ENCODE peak calls at places on chromosomes 1 and 21, in seven cellular contexts. One of them, this sample, is unnamed.

GRCh38 chr1:226568077-226568831 is 19.7 kb downstream of the STUM start:
- DNase-seq in WTC11: peak; percentile 46
- DNase-seq in Calu3: peak; percentile 34
- DNase-seq in transverse colon: no peak
- DNase-seq in activated B cell treated with CpG ODN at 0.5 μM for 24 hours: no peak
- DNase-seq in RWPE1: no peak
- DNase-seq in epithelial cell of esophagus: no peak
- DNase-seq in this sample: no peak

GRCh38 chr21:15935530-15935929 is 205.7 kb downstream of the USP25 start:
- DNase-seq in activated B cell treated with CpG ODN at 0.5 μM for 24 hours: no peak
- DNase-seq in transverse colon: no peak
- DNase-seq in RWPE1: no peak
- DNase-seq in WTC11: no peak
- DNase-seq in Calu3: no peak
- DNase-seq in epithelial cell of esophagus: peak; percentile 45
- DNase-seq in this sample: no peak

GRCh38 chr1:1748686-1749321 is 24.6 kb upstream of the CDK11A start:
- DNase-seq in Calu3: no peak
- DNase-seq in transverse colon: no peak
- DNase-seq in epithelial cell of esophagus: no peak
- DNase-seq in RWPE1: no peak
- DNase-seq in WTC11: peak; percentile 36
- DNase-seq in activated B cell treated with CpG ODN at 0.5 μM for 24 hours: no peak
- DNase-seq in this sample: no peak

GRCh38 chr1:19332832-19333231 is 20.7 kb downstream of the SLC66A1 start:
- DNase-seq in epithelial cell of esophagus: no peak
- DNase-seq in WTC11: no peak
- DNase-seq in Calu3: no peak
- DNase-seq in activated B cell treated with CpG ODN at 0.5 μM for 24 hours: no peak
- DNase-seq in RWPE1: no peak
- DNase-seq in transverse colon: no peak
- DNase-seq in this sample: no peak

GRCh38 chr1:40834968-40835545 is 27.1 kb downstream of the CITED4 start:
- DNase-seq in activated B cell treated with CpG ODN at 0.5 μM for 24 hours: no peak
- DNase-seq in RWPE1: no peak
- DNase-seq in transverse colon: no peak
- DNase-seq in Calu3: no peak
- DNase-seq in WTC11: no peak
- DNase-seq in epithelial cell of esophagus: peak; percentile 24
- DNase-seq in this sample: no peak

GRCh38 chr21:46157987-46158451 is 2.6 kb upstream of the FTCD start:
- DNase-seq in epithelial cell of esophagus: no peak
- DNase-seq in activated B cell treated with CpG ODN at 0.5 μM for 24 hours: no peak
- DNase-seq in RWPE1: no peak
- DNase-seq in Calu3: no peak
- DNase-seq in transverse colon: peak; percentile 4
- DNase-seq in WTC11: no peak
- DNase-seq in this sample: peak; percentile 18

GRCh38 chr1:94490556-94490955 is 51.0 kb downstream of the F3 start:
- DNase-seq in transverse colon: no peak
- DNase-seq in WTC11: no peak
- DNase-seq in Calu3: no peak
- DNase-seq in epithelial cell of esophagus: no peak
- DNase-seq in RWPE1: no peak
- DNase-seq in activated B cell treated with CpG ODN at 0.5 μM for 24 hours: no peak
- DNase-seq in this sample: no peak

GRCh38 chr1:205528887-205529825 is 24.7 kb downstream of the CDK18 start:
- DNase-seq in activated B cell treated with CpG ODN at 0.5 μM for 24 hours: peak; percentile 84
- DNase-seq in epithelial cell of esophagus: peak; percentile 63
- DNase-seq in WTC11: peak; percentile 94
- DNase-seq in Calu3: peak; percentile 95
- DNase-seq in transverse colon: peak; percentile 85
- DNase-seq in RWPE1: peak; percentile 89
- DNase-seq in this sample: peak; percentile 79

GRCh38 chr1:54537611-54538010 is 10.4 kb upstream of the ACOT11 start:
- DNase-seq in Calu3: no peak
- DNase-seq in epithelial cell of esophagus: no peak
- DNase-seq in transverse colon: no peak
- DNase-seq in RWPE1: no peak
- DNase-seq in activated B cell treated with CpG ODN at 0.5 μM for 24 hours: no peak
- DNase-seq in WTC11: no peak
- DNase-seq in this sample: no peak

GRCh38 chr1:171188388-171189266 is 3.5 kb downstream of the FMO2 start:
- DNase-seq in transverse colon: peak; percentile 18
- DNase-seq in RWPE1: peak; percentile 27
- DNase-seq in epithelial cell of esophagus: peak; percentile 75
- DNase-seq in activated B cell treated with CpG ODN at 0.5 μM for 24 hours: no peak
- DNase-seq in Calu3: peak; percentile 69
- DNase-seq in WTC11: peak; percentile 57
- DNase-seq in this sample: peak; percentile 58

GRCh38 chr1:26950602-26951001 is 9.7 kb downstream of the KDF1 start:
- DNase-seq in transverse colon: no peak
- DNase-seq in Calu3: no peak
- DNase-seq in epithelial cell of esophagus: no peak
- DNase-seq in RWPE1: no peak
- DNase-seq in WTC11: no peak
- DNase-seq in activated B cell treated with CpG ODN at 0.5 μM for 24 hours: no peak
- DNase-seq in this sample: no peak

GRCh38 chr1:183783342-183783741 is 21.6 kb upstream of the RGL1 start:
- DNase-seq in activated B cell treated with CpG ODN at 0.5 μM for 24 hours: no peak
- DNase-seq in RWPE1: no peak
- DNase-seq in WTC11: no peak
- DNase-seq in Calu3: no peak
- DNase-seq in epithelial cell of esophagus: peak; percentile 35
- DNase-seq in transverse colon: no peak
- DNase-seq in this sample: no peak

GRCh38 chr1:23224721-23225648 is 7.7 kb upstream of the HTR1D start:
- DNase-seq in Calu3: no peak
- DNase-seq in RWPE1: peak; percentile 61
- DNase-seq in epithelial cell of esophagus: peak; percentile 64
- DNase-seq in WTC11: no peak
- DNase-seq in activated B cell treated with CpG ODN at 0.5 μM for 24 hours: no peak
- DNase-seq in transverse colon: peak; percentile 76
- DNase-seq in this sample: no peak

GRCh38 chr21:32733356-32733755 is 5.5 kb upstream of the SYNJ1 start:
- DNase-seq in RWPE1: no peak
- DNase-seq in WTC11: no peak
- DNase-seq in transverse colon: no peak
- DNase-seq in epithelial cell of esophagus: no peak
- DNase-seq in Calu3: no peak
- DNase-seq in activated B cell treated with CpG ODN at 0.5 μM for 24 hours: no peak
- DNase-seq in this sample: no peak

GRCh38 chr1:47951545-47952235 is 45.5 kb downstream of the TRABD2B start:
- DNase-seq in Calu3: no peak
- DNase-seq in RWPE1: no peak
- DNase-seq in activated B cell treated with CpG ODN at 0.5 μM for 24 hours: no peak
- DNase-seq in transverse colon: no peak
- DNase-seq in WTC11: no peak
- DNase-seq in epithelial cell of esophagus: no peak
- DNase-seq in this sample: no peak
- TF ChIP-seq CTCF in Calu3: no peak
- TF ChIP-seq CTCF in RWPE1: no peak
- TF ChIP-seq CTCF in activated B cell treated with CpG ODN at 0.5 μM for 24 hours: no peak
- TF ChIP-seq CTCF in transverse colon: no peak
- TF ChIP-seq CTCF in WTC11: no peak
- TF ChIP-seq CTCF in epithelial cell of esophagus: no peak
- TF ChIP-seq CTCF in this sample: no peak

DNA sequence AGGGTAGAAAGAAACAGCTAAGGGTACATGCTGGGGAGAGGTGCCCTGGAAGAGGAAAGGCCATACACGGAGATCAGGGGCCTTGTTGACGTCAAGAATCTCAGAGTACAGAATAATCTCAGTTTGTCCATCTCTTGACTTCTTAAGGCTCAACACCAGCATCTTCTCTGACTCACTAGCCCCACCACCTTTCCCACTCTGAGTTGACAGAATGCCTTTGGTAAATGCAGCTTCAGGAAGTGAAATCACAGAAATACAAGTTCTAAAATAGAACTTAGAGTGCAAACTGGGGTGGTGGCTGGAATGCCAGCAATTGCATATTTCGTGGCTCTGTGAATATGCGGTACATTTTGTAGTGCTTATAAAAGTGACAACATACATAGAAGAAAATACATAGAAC is 1.6 kb downstream of the COG2 start:
- DNase-seq in transverse colon: peak; percentile 10
- DNase-seq in RWPE1: no peak
- DNase-seq in epithelial cell of esophagus: peak; percentile 9
- DNase-seq in WTC11: no peak
- DNase-seq in activated B cell treated with CpG ODN at 0.5 μM for 24 hours: no peak
- DNase-seq in Calu3: peak; percentile 39
- DNase-seq in this sample: no peak
- TF ChIP-seq CTCF in transverse colon: no peak
- TF ChIP-seq CTCF in RWPE1: no peak
- TF ChIP-seq CTCF in epithelial cell of esophagus: no peak
- TF ChIP-seq CTCF in WTC11: no peak
- TF ChIP-seq CTCF in activated B cell treated with CpG ODN at 0.5 μM for 24 hours: no peak
- TF ChIP-seq CTCF in Calu3: no peak
- TF ChIP-seq CTCF in this sample: no peak

DNA sequence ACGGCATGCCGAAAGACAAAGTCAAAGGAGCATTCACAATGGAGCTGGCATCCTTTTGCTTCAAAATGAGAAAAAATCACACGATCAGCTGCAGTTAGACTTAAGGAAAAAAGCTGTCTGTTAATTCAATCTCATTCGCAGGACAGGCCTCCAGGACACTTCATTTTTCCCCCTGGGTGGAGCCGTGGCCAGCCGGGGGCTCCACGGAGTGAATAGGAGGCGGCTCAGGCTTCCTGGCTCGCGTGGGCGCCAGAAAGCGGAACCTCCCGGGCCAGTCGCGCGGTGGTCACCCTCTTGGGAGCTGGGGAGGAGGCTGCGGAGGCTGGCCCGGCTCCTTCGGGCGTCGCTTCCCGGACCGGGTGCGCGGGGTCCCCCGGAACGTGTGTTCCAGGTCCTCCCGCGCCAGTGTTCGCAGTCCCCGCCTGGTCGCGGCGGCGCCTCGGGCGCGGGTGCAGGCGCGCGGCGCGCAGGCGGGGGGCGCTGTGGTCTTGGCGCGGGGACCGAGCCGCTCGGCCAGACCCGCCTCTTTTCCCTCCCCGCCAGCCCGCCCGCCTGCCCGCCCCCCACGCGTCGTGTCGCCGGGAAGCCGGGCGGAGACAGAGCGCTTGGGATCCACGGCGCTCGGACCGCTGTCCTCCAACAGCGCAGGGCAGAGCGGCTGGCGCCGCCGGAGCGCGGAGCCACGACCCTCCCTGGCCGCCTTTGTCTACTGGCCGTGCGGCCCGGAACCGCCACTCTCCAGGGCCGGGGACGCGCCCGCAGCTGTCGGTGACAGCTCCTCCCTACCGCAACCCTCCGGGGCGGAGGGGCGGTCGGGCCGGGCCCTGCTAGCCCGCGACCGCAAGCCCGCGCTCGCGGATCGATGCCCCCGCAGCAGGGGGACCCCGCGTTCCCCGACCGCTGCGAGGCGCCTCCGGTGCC is at the start of gene RHOU:
- DNase-seq in activated B cell treated with CpG ODN at 0.5 μM for 24 hours: no peak
- DNase-seq in Calu3: peak; percentile 90
- DNase-seq in WTC11: peak; percentile 63
- DNase-seq in transverse colon: peak; percentile 80
- DNase-seq in epithelial cell of esophagus: peak; percentile 18
- DNase-seq in RWPE1: peak; percentile 33
- DNase-seq in this sample: peak; percentile 42
- TF ChIP-seq CTCF in activated B cell treated with CpG ODN at 0.5 μM for 24 hours: no peak
- TF ChIP-seq CTCF in Calu3: peak; percentile 92
- TF ChIP-seq CTCF in WTC11: peak; percentile 59
- TF ChIP-seq CTCF in transverse colon: peak; percentile 42
- TF ChIP-seq CTCF in epithelial cell of esophagus: no peak
- TF ChIP-seq CTCF in RWPE1: peak; percentile 82
- TF ChIP-seq CTCF in this sample: no peak

DNA sequence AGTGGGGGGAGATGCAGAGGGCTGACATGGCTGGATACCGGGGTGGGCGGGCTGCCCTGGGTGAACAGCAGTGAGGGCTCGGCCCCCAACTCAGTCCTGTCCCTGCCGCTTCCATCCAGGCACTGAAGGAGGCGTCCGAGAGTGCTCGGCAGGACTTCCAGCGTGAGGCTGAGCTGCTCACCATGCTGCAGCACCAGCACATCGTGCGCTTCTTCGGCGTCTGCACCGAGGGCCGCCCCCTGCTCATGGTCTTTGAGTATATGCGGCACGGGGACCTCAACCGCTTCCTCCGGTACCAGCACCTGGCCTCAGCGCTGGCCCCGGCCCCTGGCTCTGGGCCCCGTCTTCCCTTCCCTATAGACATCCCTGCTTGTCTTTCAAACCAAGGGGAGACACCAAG is 15.6 kb downstream of the NTRK1 start:
- DNase-seq in RWPE1: no peak
- DNase-seq in activated B cell treated with CpG ODN at 0.5 μM for 24 hours: no peak
- DNase-seq in Calu3: no peak
- DNase-seq in WTC11: peak; percentile 76
- DNase-seq in transverse colon: no peak
- DNase-seq in epithelial cell of esophagus: peak; percentile 29
- DNase-seq in this sample: no peak
- TF ChIP-seq CTCF in RWPE1: no peak
- TF ChIP-seq CTCF in activated B cell treated with CpG ODN at 0.5 μM for 24 hours: no peak
- TF ChIP-seq CTCF in Calu3: no peak
- TF ChIP-seq CTCF in WTC11: peak; percentile 17
- TF ChIP-seq CTCF in transverse colon: no peak
- TF ChIP-seq CTCF in epithelial cell of esophagus: peak; percentile 41
- TF ChIP-seq CTCF in this sample: no peak

DNA sequence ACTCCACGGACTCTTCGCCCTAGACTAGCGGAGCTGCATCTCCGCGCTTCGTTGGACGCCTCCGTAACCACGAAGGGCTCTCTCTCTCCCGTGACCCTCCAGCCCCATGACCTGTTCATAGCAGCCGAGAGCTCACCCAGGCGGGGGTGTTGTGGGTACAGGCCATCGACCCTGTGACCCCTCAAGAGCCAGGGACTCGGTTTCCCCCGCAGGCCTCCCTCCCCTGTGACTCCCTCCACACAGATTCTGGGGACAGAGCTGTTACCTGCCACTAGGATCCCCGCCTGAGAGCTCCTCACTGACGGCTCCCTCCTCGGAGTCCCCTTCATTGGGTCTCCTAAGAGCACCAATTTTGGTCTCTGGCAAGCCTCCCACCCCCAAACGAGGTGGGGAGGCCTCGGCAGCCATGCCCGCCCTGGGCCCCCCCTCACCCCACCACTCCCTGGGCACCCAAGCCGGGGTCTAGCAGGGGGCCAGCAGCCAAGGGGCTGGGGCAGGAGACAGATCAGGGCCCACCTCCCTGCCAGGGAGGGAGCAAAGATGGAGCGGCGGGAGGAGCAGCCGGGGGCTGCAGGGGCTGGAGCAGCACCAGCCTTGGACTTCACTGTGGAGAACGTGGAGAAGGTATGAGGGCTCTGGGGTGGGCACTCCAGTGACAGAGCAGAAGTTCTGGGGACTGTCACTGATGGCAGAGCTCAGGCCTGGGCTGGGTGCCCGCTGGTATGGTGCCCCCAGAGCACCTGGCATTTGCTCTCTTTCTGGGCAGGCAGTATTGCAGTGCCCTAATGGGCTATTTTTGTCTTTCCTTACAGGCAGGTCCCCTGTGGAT is 525 bp downstream of the IPO13 start:
- DNase-seq in RWPE1: no peak
- DNase-seq in activated B cell treated with CpG ODN at 0.5 μM for 24 hours: no peak
- DNase-seq in epithelial cell of esophagus: no peak
- DNase-seq in transverse colon: no peak
- DNase-seq in Calu3: no peak
- DNase-seq in WTC11: no peak
- DNase-seq in this sample: no peak
- TF ChIP-seq CTCF in RWPE1: no peak
- TF ChIP-seq CTCF in activated B cell treated with CpG ODN at 0.5 μM for 24 hours: no peak
- TF ChIP-seq CTCF in epithelial cell of esophagus: no peak
- TF ChIP-seq CTCF in transverse colon: no peak
- TF ChIP-seq CTCF in Calu3: no peak
- TF ChIP-seq CTCF in WTC11: no peak
- TF ChIP-seq CTCF in this sample: no peak

GRCh38 chr1:14415396-14415795 is 183.1 kb upstream of the KAZN start:
- DNase-seq in activated B cell treated with CpG ODN at 0.5 μM for 24 hours: no peak
- DNase-seq in transverse colon: no peak
- DNase-seq in epithelial cell of esophagus: no peak
- DNase-seq in Calu3: no peak
- DNase-seq in RWPE1: no peak
- DNase-seq in WTC11: peak; percentile 77
- DNase-seq in this sample: no peak
- TF ChIP-seq CTCF in activated B cell treated with CpG ODN at 0.5 μM for 24 hours: no peak
- TF ChIP-seq CTCF in transverse colon: no peak
- TF ChIP-seq CTCF in epithelial cell of esophagus: no peak
- TF ChIP-seq CTCF in Calu3: no peak
- TF ChIP-seq CTCF in RWPE1: no peak
- TF ChIP-seq CTCF in WTC11: peak; percentile 28
- TF ChIP-seq CTCF in this sample: no peak

This sample was measured in omental fat pad.